ENCODE peak calls at places on chromosomes 7 and 10, in seven cellular contexts. K is stimulated activated CD4-positive, alpha-beta T cell treated with anti-CD3 and anti-CD28 coated beads, TNF-alpha, amount 100 ng/mL, for 4 hours; E is BE2C; Y is Calu3; H is B cell; L is T-helper 1 cell; M is upper lobe of right lung. V is an unnamed sample.

GRCh38 chr10:7788640-7789335 is 811 bp downstream of the ATP5F1C start:
- DNase-seq in Y (peak; percentile 20), E (no peak), L (no peak), M (no peak), H (no peak), K (no peak), V (peak; percentile 16)

GRCh38 chr10:37680243-37680683 is 177.1 kb downstream of the ZNF248 start:
- DNase-seq in L (no peak), Y (no peak), M (peak; percentile 54), E (no peak), K (no peak), H (no peak), V (no peak)

GRCh38 chr10:9331583-9332008 is 1277.1 kb downstream of the GATA3 start:
- DNase-seq in L (no peak), K (no peak), M (no peak), Y (no peak), H (peak; percentile 47), E (no peak), V (no peak)

GRCh38 chr7:148116195-148116594 is 474.4 kb upstream of the C7orf33 start:
- DNase-seq in Y (no peak), H (no peak), K (no peak), E (no peak), M (no peak), L (no peak), V (no peak)

GRCh38 chr7:68207676-68208075 is 1211.0 kb downstream of the TYW1 start:
- DNase-seq in Y (no peak), K (no peak), M (no peak), H (no peak), L (no peak), E (no peak), V (no peak)

GRCh38 chr7:25854608-25855497 is 297.1 kb upstream of the NFE2L3 start:
- DNase-seq in M (no peak), E (peak; percentile 86), L (no peak), Y (peak; percentile 73), K (no peak), H (peak; percentile 58), V (no peak)

GRCh38 chr10:13074562-13075451 is 25.2 kb upstream of the OPTN start:
- DNase-seq in K (no peak), L (peak; percentile 26), Y (peak; percentile 75), M (peak; percentile 77), E (peak; percentile 76), H (peak; percentile 58), V (peak; percentile 24)

GRCh38 chr7:112407261-112407660 is 43.0 kb upstream of the IFRD1 start:
- DNase-seq in H (no peak), L (no peak), Y (no peak), M (no peak), E (no peak), K (no peak), V (no peak)

GRCh38 chr10:44261710-44262455 is 123.0 kb downstream of the CXCL12 start:
- DNase-seq in L (no peak), Y (no peak), E (peak; percentile 28), H (no peak), K (no peak), M (no peak), V (no peak)

GRCh38 chr10:627032-627992 is 62.2 kb downstream of the DIP2C start:
- DNase-seq in K (no peak), L (no peak), H (no peak), E (no peak), M (peak; percentile 58), Y (no peak), V (no peak)